ENCODE peak calls at places on chromosomes 4 and X, in eight cellular contexts. One of them, this sample, is unnamed.

GRCh38 chrX:65745992-65746391 is 78.5 kb downstream of the MSN start:
- DNase-seq in fibroblast of the aortic adventitia: peak
- DNase-seq in stimulated activated CD4-positive, alpha-beta T cell treated with anti-CD3 and anti-CD28 coated beads, Interleukin-15, amount 100 ng/mL, for 24 hours: no peak
- DNase-seq in amniotic epithelial cell: peak
- DNase-seq in GM03348: no peak
- DNase-seq in ovary: no peak
- DNase-seq in hypothalamus: no peak
- DNase-seq in CD4-positive, alpha-beta T cell: no peak
- DNase-seq in this sample: no peak

GRCh38 chr4:107791902-107792301 is 32.8 kb upstream of the SGMS2 start:
- DNase-seq in fibroblast of the aortic adventitia: no peak
- DNase-seq in stimulated activated CD4-positive, alpha-beta T cell treated with anti-CD3 and anti-CD28 coated beads, Interleukin-15, amount 100 ng/mL, for 24 hours: no peak
- DNase-seq in amniotic epithelial cell: no peak
- DNase-seq in GM03348: no peak
- DNase-seq in ovary: no peak
- DNase-seq in hypothalamus: no peak
- DNase-seq in CD4-positive, alpha-beta T cell: no peak
- DNase-seq in this sample: no peak

GRCh38 chrX:38987135-38987780 is 186.0 kb downstream of the MID1IP1 start:
- DNase-seq in fibroblast of the aortic adventitia: no peak
- DNase-seq in stimulated activated CD4-positive, alpha-beta T cell treated with anti-CD3 and anti-CD28 coated beads, Interleukin-15, amount 100 ng/mL, for 24 hours: no peak
- DNase-seq in amniotic epithelial cell: no peak
- DNase-seq in GM03348: no peak
- DNase-seq in ovary: no peak
- DNase-seq in hypothalamus: no peak
- DNase-seq in CD4-positive, alpha-beta T cell: no peak
- DNase-seq in this sample: no peak

GRCh38 chrX:131270085-131270484 is 19.0 kb downstream of the IGSF1 start:
- DNase-seq in fibroblast of the aortic adventitia: no peak
- DNase-seq in stimulated activated CD4-positive, alpha-beta T cell treated with anti-CD3 and anti-CD28 coated beads, Interleukin-15, amount 100 ng/mL, for 24 hours: no peak
- DNase-seq in amniotic epithelial cell: no peak
- DNase-seq in GM03348: no peak
- DNase-seq in ovary: no peak
- DNase-seq in hypothalamus: no peak
- DNase-seq in CD4-positive, alpha-beta T cell: no peak
- DNase-seq in this sample: no peak

GRCh38 chrX:10756365-10756915 is 136.1 kb upstream of the MID1 start:
- DNase-seq in fibroblast of the aortic adventitia: peak
- DNase-seq in stimulated activated CD4-positive, alpha-beta T cell treated with anti-CD3 and anti-CD28 coated beads, Interleukin-15, amount 100 ng/mL, for 24 hours: no peak
- DNase-seq in amniotic epithelial cell: peak
- DNase-seq in GM03348: peak
- DNase-seq in ovary: no peak
- DNase-seq in hypothalamus: no peak
- DNase-seq in CD4-positive, alpha-beta T cell: no peak
- DNase-seq in this sample: no peak

GRCh38 chr4:83905952-83906351 is 370.0 kb downstream of the GPAT3 start:
- DNase-seq in fibroblast of the aortic adventitia: no peak
- DNase-seq in stimulated activated CD4-positive, alpha-beta T cell treated with anti-CD3 and anti-CD28 coated beads, Interleukin-15, amount 100 ng/mL, for 24 hours: no peak
- DNase-seq in amniotic epithelial cell: no peak
- DNase-seq in GM03348: no peak
- DNase-seq in ovary: no peak
- DNase-seq in hypothalamus: no peak
- DNase-seq in CD4-positive, alpha-beta T cell: no peak
- DNase-seq in this sample: no peak

GRCh38 chrX:19543020-19543715 is 27.9 kb upstream of the MAP3K15 start:
- DNase-seq in fibroblast of the aortic adventitia: no peak
- DNase-seq in stimulated activated CD4-positive, alpha-beta T cell treated with anti-CD3 and anti-CD28 coated beads, Interleukin-15, amount 100 ng/mL, for 24 hours: no peak
- DNase-seq in amniotic epithelial cell: no peak
- DNase-seq in GM03348: no peak
- DNase-seq in ovary: no peak
- DNase-seq in hypothalamus: no peak
- DNase-seq in CD4-positive, alpha-beta T cell: no peak
- DNase-seq in this sample: no peak

GRCh38 chr4:39855909-39856512 is 121.7 kb downstream of the PDS5A start:
- DNase-seq in fibroblast of the aortic adventitia: peak
- DNase-seq in stimulated activated CD4-positive, alpha-beta T cell treated with anti-CD3 and anti-CD28 coated beads, Interleukin-15, amount 100 ng/mL, for 24 hours: no peak
- DNase-seq in amniotic epithelial cell: peak
- DNase-seq in GM03348: peak
- DNase-seq in ovary: no peak
- DNase-seq in hypothalamus: no peak
- DNase-seq in CD4-positive, alpha-beta T cell: no peak
- DNase-seq in this sample: no peak

GRCh38 chr4:185424905-185425599 is 712 bp downstream of the UFSP2 start:
- DNase-seq in fibroblast of the aortic adventitia: peak
- DNase-seq in stimulated activated CD4-positive, alpha-beta T cell treated with anti-CD3 and anti-CD28 coated beads, Interleukin-15, amount 100 ng/mL, for 24 hours: no peak
- DNase-seq in amniotic epithelial cell: no peak
- DNase-seq in GM03348: peak
- DNase-seq in ovary: no peak
- DNase-seq in hypothalamus: no peak
- DNase-seq in CD4-positive, alpha-beta T cell: no peak
- DNase-seq in this sample: no peak

GRCh38 chr4:15776871-15777648 is 1.1 kb upstream of the CD38 start:
- DNase-seq in fibroblast of the aortic adventitia: no peak
- DNase-seq in stimulated activated CD4-positive, alpha-beta T cell treated with anti-CD3 and anti-CD28 coated beads, Interleukin-15, amount 100 ng/mL, for 24 hours: no peak
- DNase-seq in amniotic epithelial cell: no peak
- DNase-seq in GM03348: no peak
- DNase-seq in ovary: no peak
- DNase-seq in hypothalamus: no peak
- DNase-seq in CD4-positive, alpha-beta T cell: no peak
- DNase-seq in this sample: no peak

GRCh38 chrX:129701624-129702069 is 37.1 kb upstream of the XPNPEP2 start:
- DNase-seq in fibroblast of the aortic adventitia: peak
- DNase-seq in stimulated activated CD4-positive, alpha-beta T cell treated with anti-CD3 and anti-CD28 coated beads, Interleukin-15, amount 100 ng/mL, for 24 hours: no peak
- DNase-seq in amniotic epithelial cell: no peak
- DNase-seq in GM03348: peak
- DNase-seq in ovary: peak
- DNase-seq in hypothalamus: no peak
- DNase-seq in CD4-positive, alpha-beta T cell: no peak
- DNase-seq in this sample: no peak

GRCh38 chr4:110064295-110064694 is 134.1 kb downstream of the ELOVL6 start:
- DNase-seq in fibroblast of the aortic adventitia: no peak
- DNase-seq in stimulated activated CD4-positive, alpha-beta T cell treated with anti-CD3 and anti-CD28 coated beads, Interleukin-15, amount 100 ng/mL, for 24 hours: no peak
- DNase-seq in amniotic epithelial cell: peak
- DNase-seq in GM03348: no peak
- DNase-seq in ovary: no peak
- DNase-seq in hypothalamus: no peak
- DNase-seq in CD4-positive, alpha-beta T cell: no peak
- DNase-seq in this sample: no peak

GRCh38 chr4:16155503-16156169 is 70.6 kb downstream of the TAPT1 start:
- DNase-seq in fibroblast of the aortic adventitia: no peak
- DNase-seq in stimulated activated CD4-positive, alpha-beta T cell treated with anti-CD3 and anti-CD28 coated beads, Interleukin-15, amount 100 ng/mL, for 24 hours: no peak
- DNase-seq in amniotic epithelial cell: no peak
- DNase-seq in GM03348: no peak
- DNase-seq in ovary: no peak
- DNase-seq in hypothalamus: no peak
- DNase-seq in CD4-positive, alpha-beta T cell: no peak
- DNase-seq in this sample: no peak

GRCh38 chr4:534101-534575 is 35.1 kb downstream of the PIGG start:
- DNase-seq in fibroblast of the aortic adventitia: no peak
- DNase-seq in stimulated activated CD4-positive, alpha-beta T cell treated with anti-CD3 and anti-CD28 coated beads, Interleukin-15, amount 100 ng/mL, for 24 hours: no peak
- DNase-seq in amniotic epithelial cell: no peak
- DNase-seq in GM03348: no peak
- DNase-seq in ovary: no peak
- DNase-seq in hypothalamus: no peak
- DNase-seq in CD4-positive, alpha-beta T cell: no peak
- DNase-seq in this sample: no peak

GRCh38 chr4:65014078-65014477 is 604.8 kb upstream of the TECRL start:
- DNase-seq in fibroblast of the aortic adventitia: no peak
- DNase-seq in stimulated activated CD4-positive, alpha-beta T cell treated with anti-CD3 and anti-CD28 coated beads, Interleukin-15, amount 100 ng/mL, for 24 hours: no peak
- DNase-seq in amniotic epithelial cell: no peak
- DNase-seq in GM03348: no peak
- DNase-seq in ovary: no peak
- DNase-seq in hypothalamus: no peak
- DNase-seq in CD4-positive, alpha-beta T cell: no peak
- DNase-seq in this sample: no peak

GRCh38 chrX:69015564-69016218 is 149.6 kb downstream of the PJA1 start:
- DNase-seq in fibroblast of the aortic adventitia: no peak
- DNase-seq in stimulated activated CD4-positive, alpha-beta T cell treated with anti-CD3 and anti-CD28 coated beads, Interleukin-15, amount 100 ng/mL, for 24 hours: no peak
- DNase-seq in amniotic epithelial cell: peak
- DNase-seq in GM03348: no peak
- DNase-seq in ovary: no peak
- DNase-seq in hypothalamus: no peak
- DNase-seq in CD4-positive, alpha-beta T cell: no peak
- DNase-seq in this sample: no peak

GRCh38 chr4:140789752-140790151 is 33.6 kb upstream of the TBC1D9 start:
- DNase-seq in fibroblast of the aortic adventitia: peak
- DNase-seq in stimulated activated CD4-positive, alpha-beta T cell treated with anti-CD3 and anti-CD28 coated beads, Interleukin-15, amount 100 ng/mL, for 24 hours: no peak
- DNase-seq in amniotic epithelial cell: no peak
- DNase-seq in GM03348: no peak
- DNase-seq in ovary: no peak
- DNase-seq in hypothalamus: no peak
- DNase-seq in CD4-positive, alpha-beta T cell: no peak
- DNase-seq in this sample: no peak

GRCh38 chr4:15906024-15906443 is 32.5 kb downstream of the FGFBP1 start:
- DNase-seq in fibroblast of the aortic adventitia: no peak
- DNase-seq in stimulated activated CD4-positive, alpha-beta T cell treated with anti-CD3 and anti-CD28 coated beads, Interleukin-15, amount 100 ng/mL, for 24 hours: peak
- DNase-seq in amniotic epithelial cell: no peak
- DNase-seq in GM03348: no peak
- DNase-seq in ovary: no peak
- DNase-seq in hypothalamus: no peak
- DNase-seq in CD4-positive, alpha-beta T cell: no peak
- DNase-seq in this sample: peak

GRCh38 chr4:95729596-95729995 is 110.3 kb upstream of the PDHA2 start:
- DNase-seq in fibroblast of the aortic adventitia: no peak
- DNase-seq in stimulated activated CD4-positive, alpha-beta T cell treated with anti-CD3 and anti-CD28 coated beads, Interleukin-15, amount 100 ng/mL, for 24 hours: no peak
- DNase-seq in amniotic epithelial cell: no peak
- DNase-seq in GM03348: no peak
- DNase-seq in ovary: no peak
- DNase-seq in hypothalamus: no peak
- DNase-seq in CD4-positive, alpha-beta T cell: no peak
- DNase-seq in this sample: no peak

GRCh38 chrX:39633293-39633692 is 464.5 kb downstream of the BCOR start:
- DNase-seq in fibroblast of the aortic adventitia: no peak
- DNase-seq in stimulated activated CD4-positive, alpha-beta T cell treated with anti-CD3 and anti-CD28 coated beads, Interleukin-15, amount 100 ng/mL, for 24 hours: no peak
- DNase-seq in amniotic epithelial cell: peak
- DNase-seq in GM03348: peak
- DNase-seq in ovary: no peak
- DNase-seq in hypothalamus: no peak
- DNase-seq in CD4-positive, alpha-beta T cell: no peak
- DNase-seq in this sample: no peak

GRCh38 chrX:2498781-2499302 is 1.9 kb downstream of the DHRSX start:
- DNase-seq in fibroblast of the aortic adventitia: peak
- DNase-seq in stimulated activated CD4-positive, alpha-beta T cell treated with anti-CD3 and anti-CD28 coated beads, Interleukin-15, amount 100 ng/mL, for 24 hours: no peak
- DNase-seq in amniotic epithelial cell: peak
- DNase-seq in GM03348: peak
- DNase-seq in ovary: peak
- DNase-seq in hypothalamus: no peak
- DNase-seq in CD4-positive, alpha-beta T cell: no peak
- DNase-seq in this sample: no peak

GRCh38 chr4:76792418-76792817 is 105.5 kb downstream of the SOWAHB start:
- DNase-seq in fibroblast of the aortic adventitia: no peak
- DNase-seq in stimulated activated CD4-positive, alpha-beta T cell treated with anti-CD3 and anti-CD28 coated beads, Interleukin-15, amount 100 ng/mL, for 24 hours: no peak
- DNase-seq in amniotic epithelial cell: no peak
- DNase-seq in GM03348: no peak
- DNase-seq in ovary: no peak
- DNase-seq in hypothalamus: no peak
- DNase-seq in CD4-positive, alpha-beta T cell: no peak
- DNase-seq in this sample: no peak

GRCh38 chrX:10769696-10770619 is 149.6 kb upstream of the MID1 start:
- DNase-seq in fibroblast of the aortic adventitia: peak
- DNase-seq in stimulated activated CD4-positive, alpha-beta T cell treated with anti-CD3 and anti-CD28 coated beads, Interleukin-15, amount 100 ng/mL, for 24 hours: no peak
- DNase-seq in amniotic epithelial cell: peak
- DNase-seq in GM03348: peak
- DNase-seq in ovary: no peak
- DNase-seq in hypothalamus: no peak
- DNase-seq in CD4-positive, alpha-beta T cell: no peak
- DNase-seq in this sample: no peak

GRCh38 chrX:110041980-110042379 is 39.1 kb downstream of the TMEM164 start:
- DNase-seq in fibroblast of the aortic adventitia: no peak
- DNase-seq in stimulated activated CD4-positive, alpha-beta T cell treated with anti-CD3 and anti-CD28 coated beads, Interleukin-15, amount 100 ng/mL, for 24 hours: no peak
- DNase-seq in amniotic epithelial cell: no peak
- DNase-seq in GM03348: no peak
- DNase-seq in ovary: no peak
- DNase-seq in hypothalamus: no peak
- DNase-seq in CD4-positive, alpha-beta T cell: no peak
- DNase-seq in this sample: no peak

GRCh38 chrX:47030339-47030738 is 47.9 kb upstream of the RGN start:
- DNase-seq in fibroblast of the aortic adventitia: peak
- DNase-seq in stimulated activated CD4-positive, alpha-beta T cell treated with anti-CD3 and anti-CD28 coated beads, Interleukin-15, amount 100 ng/mL, for 24 hours: peak
- DNase-seq in amniotic epithelial cell: peak
- DNase-seq in GM03348: peak
- DNase-seq in ovary: no peak
- DNase-seq in hypothalamus: no peak
- DNase-seq in CD4-positive, alpha-beta T cell: no peak
- DNase-seq in this sample: no peak

GRCh38 chrX:3518870-3519269 is 172.4 kb upstream of the MXRA5 start:
- DNase-seq in fibroblast of the aortic adventitia: peak
- DNase-seq in stimulated activated CD4-positive, alpha-beta T cell treated with anti-CD3 and anti-CD28 coated beads, Interleukin-15, amount 100 ng/mL, for 24 hours: no peak
- DNase-seq in amniotic epithelial cell: peak
- DNase-seq in GM03348: peak
- DNase-seq in ovary: no peak
- DNase-seq in hypothalamus: no peak
- DNase-seq in CD4-positive, alpha-beta T cell: no peak
- DNase-seq in this sample: no peak

GRCh38 chr4:55837903-55838302 is 15.5 kb upstream of the EXOC1 start:
- DNase-seq in fibroblast of the aortic adventitia: no peak
- DNase-seq in stimulated activated CD4-positive, alpha-beta T cell treated with anti-CD3 and anti-CD28 coated beads, Interleukin-15, amount 100 ng/mL, for 24 hours: no peak
- DNase-seq in amniotic epithelial cell: no peak
- DNase-seq in GM03348: no peak
- DNase-seq in ovary: no peak
- DNase-seq in hypothalamus: no peak
- DNase-seq in CD4-positive, alpha-beta T cell: no peak
- DNase-seq in this sample: no peak

GRCh38 chr4:105014242-105015031 is 132.2 kb upstream of the TET2 start:
- DNase-seq in fibroblast of the aortic adventitia: no peak
- DNase-seq in stimulated activated CD4-positive, alpha-beta T cell treated with anti-CD3 and anti-CD28 coated beads, Interleukin-15, amount 100 ng/mL, for 24 hours: no peak
- DNase-seq in amniotic epithelial cell: no peak
- DNase-seq in GM03348: no peak
- DNase-seq in ovary: no peak
- DNase-seq in hypothalamus: no peak
- DNase-seq in CD4-positive, alpha-beta T cell: no peak
- DNase-seq in this sample: no peak

GRCh38 chr4:177441803-177442622 is at the start of gene AGA:
- DNase-seq in fibroblast of the aortic adventitia: peak
- DNase-seq in stimulated activated CD4-positive, alpha-beta T cell treated with anti-CD3 and anti-CD28 coated beads, Interleukin-15, amount 100 ng/mL, for 24 hours: peak
- DNase-seq in amniotic epithelial cell: peak
- DNase-seq in GM03348: peak
- DNase-seq in ovary: peak
- DNase-seq in hypothalamus: peak
- DNase-seq in CD4-positive, alpha-beta T cell: peak
- DNase-seq in this sample: peak

GRCh38 chr4:73984736-73985527 is 3.1 kb downstream of the PPBP start:
- DNase-seq in fibroblast of the aortic adventitia: no peak
- DNase-seq in stimulated activated CD4-positive, alpha-beta T cell treated with anti-CD3 and anti-CD28 coated beads, Interleukin-15, amount 100 ng/mL, for 24 hours: no peak
- DNase-seq in amniotic epithelial cell: no peak
- DNase-seq in GM03348: no peak
- DNase-seq in ovary: no peak
- DNase-seq in hypothalamus: no peak
- DNase-seq in CD4-positive, alpha-beta T cell: no peak
- DNase-seq in this sample: no peak

GRCh38 chr4:183444953-183445543 is 612 bp downstream of the CDKN2AIP start:
- DNase-seq in fibroblast of the aortic adventitia: no peak
- DNase-seq in stimulated activated CD4-positive, alpha-beta T cell treated with anti-CD3 and anti-CD28 coated beads, Interleukin-15, amount 100 ng/mL, for 24 hours: no peak
- DNase-seq in amniotic epithelial cell: no peak
- DNase-seq in GM03348: peak
- DNase-seq in ovary: no peak
- DNase-seq in hypothalamus: peak
- DNase-seq in CD4-positive, alpha-beta T cell: no peak
- DNase-seq in this sample: peak

GRCh38 chr4:29539226-29539625 is 1180.9 kb upstream of the PCDH7 start:
- DNase-seq in fibroblast of the aortic adventitia: no peak
- DNase-seq in stimulated activated CD4-positive, alpha-beta T cell treated with anti-CD3 and anti-CD28 coated beads, Interleukin-15, amount 100 ng/mL, for 24 hours: no peak
- DNase-seq in amniotic epithelial cell: peak
- DNase-seq in GM03348: no peak
- DNase-seq in ovary: no peak
- DNase-seq in hypothalamus: no peak
- DNase-seq in CD4-positive, alpha-beta T cell: no peak
- DNase-seq in this sample: no peak

GRCh38 chrX:135185795-135186443 is 14.7 kb upstream of the CT55 start:
- DNase-seq in fibroblast of the aortic adventitia: peak
- DNase-seq in stimulated activated CD4-positive, alpha-beta T cell treated with anti-CD3 and anti-CD28 coated beads, Interleukin-15, amount 100 ng/mL, for 24 hours: peak
- DNase-seq in amniotic epithelial cell: peak
- DNase-seq in GM03348: peak
- DNase-seq in ovary: no peak
- DNase-seq in hypothalamus: no peak
- DNase-seq in CD4-positive, alpha-beta T cell: no peak
- DNase-seq in this sample: peak

GRCh38 chrX:130110379-130111219 is at the start of gene ELF4:
- DNase-seq in fibroblast of the aortic adventitia: peak
- DNase-seq in stimulated activated CD4-positive, alpha-beta T cell treated with anti-CD3 and anti-CD28 coated beads, Interleukin-15, amount 100 ng/mL, for 24 hours: peak
- DNase-seq in amniotic epithelial cell: peak
- DNase-seq in GM03348: peak
- DNase-seq in ovary: peak
- DNase-seq in hypothalamus: no peak
- DNase-seq in CD4-positive, alpha-beta T cell: peak
- DNase-seq in this sample: peak

This sample was measured in stimulated activated naive CD8-positive, alpha-beta T cell treated with anti-CD3 and anti-CD28 coated beads, Interleukin-15, Interleukin-2, amounts not matched to agents 100 U/mL and 50 U/mL, for 24 hours.